ENCODE peak calls at places on chromosome 15, in four cellular contexts. Y is uterus, N is B cell, S is AG10803. W is an unnamed sample.

GRCh38 chr15:67746022-67746421 is 79.3 kb upstream of the SKOR1 start:
- DNase-seq in Y (no peak), N (no peak), S (peak), W (no peak)

GRCh38 chr15:82849556-82850241 is 40.3 kb downstream of the WHAMM start:
- DNase-seq in Y (peak), N (peak), S (peak), W (peak)

GRCh38 chr15:79339588-79340314 is 28.8 kb downstream of the TMED3 start:
- DNase-seq in Y (no peak), N (peak), S (peak), W (peak)

GRCh38 chr15:63940956-63941620 is 105.2 kb downstream of the DAPK2 start:
- DNase-seq in Y (no peak), N (no peak), S (no peak), W (no peak)

GRCh38 chr15:69085325-69086081 is 71.0 kb downstream of the NOX5 start:
- DNase-seq in Y (no peak), N (no peak), S (no peak), W (no peak)

GRCh38 chr15:88120021-88120420 is 136.5 kb downstream of the NTRK3 start:
- DNase-seq in Y (no peak), N (no peak), S (no peak), W (no peak)

GRCh38 chr15:70062321-70062956 is 35.3 kb downstream of the TLE3 start:
- DNase-seq in Y (peak), N (no peak), S (peak), W (no peak)

GRCh38 chr15:78675617-78676360 is 34.8 kb upstream of the CHRNB4 start:
- DNase-seq in Y (no peak), N (no peak), S (no peak), W (no peak)

GRCh38 chr15:52407374-52407773 is 111.8 kb upstream of the MYO5C start:
- DNase-seq in Y (no peak), N (no peak), S (no peak), W (no peak)

GRCh38 chr15:40045572-40046217 is 6.7 kb upstream of the SRP14 start:
- DNase-seq in Y (no peak), N (no peak), S (no peak), W (no peak)

GRCh38 chr15:84953136-84953535 is 28.5 kb upstream of the PDE8A start:
- DNase-seq in Y (no peak), N (no peak), S (peak), W (no peak)

DNA sequence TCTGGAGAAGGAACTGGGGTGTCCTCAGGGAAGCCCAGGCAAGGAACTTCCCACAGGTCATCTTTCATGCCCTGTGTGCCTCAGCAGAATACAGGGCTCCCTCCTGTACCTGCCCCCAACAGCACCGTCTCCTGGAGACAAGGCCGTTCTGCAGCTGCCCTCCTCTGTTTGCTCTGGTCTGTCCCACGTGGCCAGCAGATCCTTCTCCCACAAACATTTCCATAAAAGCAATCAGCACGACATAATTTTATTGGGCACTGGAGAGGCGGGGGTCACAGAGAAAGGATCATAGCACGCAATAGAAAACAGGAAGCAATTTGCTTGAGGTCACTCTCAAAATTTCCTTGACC is 29.5 kb downstream of the STARD5 start:
- DNase-seq in Y (no peak), N (no peak), S (no peak), W (no peak)
- TF ChIP-seq CTCF in Y (no peak), N (no peak), S (no peak), W (peak)

GRCh38 chr15:101393172-101393571 is 96.3 kb downstream of the PCSK6 start:
- DNase-seq in Y (no peak), N (no peak), S (no peak), W (no peak)
- TF ChIP-seq CTCF in Y (no peak), N (no peak), S (no peak), W (no peak)

GRCh38 chr15:91950631-91951384 is 97.3 kb downstream of the SLCO3A1 start:
- DNase-seq in Y (no peak), N (no peak), S (peak), W (no peak)
- TF ChIP-seq CTCF in Y (no peak), N (no peak), S (no peak), W (no peak)

DNA sequence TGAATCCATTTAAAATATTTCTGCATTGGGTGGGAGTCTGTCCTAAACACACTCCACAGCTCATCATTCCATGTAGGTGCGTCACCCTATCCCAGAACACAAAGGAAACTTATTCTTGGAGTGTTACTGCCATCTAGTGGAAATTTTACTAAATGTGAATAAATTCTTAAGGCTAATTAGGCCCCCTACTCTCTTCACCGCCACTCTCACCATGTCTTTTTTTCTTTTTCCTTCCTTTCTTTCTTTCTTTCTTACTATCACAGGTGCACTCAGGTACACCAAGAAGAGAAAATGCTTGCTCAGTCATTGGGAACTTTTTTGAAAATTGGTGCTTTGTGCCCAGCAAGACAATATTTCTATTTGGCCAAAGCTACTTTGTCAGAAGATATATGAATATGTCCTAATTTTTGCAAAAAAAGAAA is 26.4 kb upstream of the ATP8B4 start:
- DNase-seq in Y (peak), N (peak), S (peak), W (peak)
- TF ChIP-seq CTCF in Y (peak), N (peak), S (peak), W (no peak)

GRCh38 chr15:96701443-96701842 is 370.9 kb downstream of the NR2F2 start:
- DNase-seq in Y (no peak), N (no peak), S (no peak), W (no peak)
- TF ChIP-seq CTCF in Y (no peak), N (no peak), S (no peak), W (no peak)

GRCh38 chr15:72380743-72381142 is 4.9 kb upstream of the HEXA start:
- DNase-seq in Y (no peak), N (no peak), S (no peak), W (no peak)

GRCh38 chr15:72379856-72380255 is 4.0 kb upstream of the HEXA start:
- DNase-seq in Y (no peak), N (no peak), S (no peak), W (no peak)

GRCh38 chr15:72382146-72382545 is 6.3 kb upstream of the HEXA start:
- DNase-seq in Y (no peak), N (no peak), S (no peak), W (no peak)
- TF ChIP-seq CTCF in Y (no peak), N (peak), S (peak), W (no peak)

GRCh38 chr15:75721923-75722870 is 9.5 kb upstream of the CSPG4 start:
- DNase-seq in Y (peak), N (no peak), S (no peak), W (no peak)

GRCh38 chr15:75723171-75723846 is 10.7 kb upstream of the CSPG4 start:
- DNase-seq in Y (no peak), N (no peak), S (no peak), W (no peak)

GRCh38 chr15:75721462-75721922 is 8.8 kb upstream of the CSPG4 start:
- DNase-seq in Y (peak), N (no peak), S (no peak), W (no peak)

GRCh38 chr15:75720297-75720696 is 7.6 kb upstream of the CSPG4 start:
- DNase-seq in Y (no peak), N (no peak), S (no peak), W (no peak)

DNA sequence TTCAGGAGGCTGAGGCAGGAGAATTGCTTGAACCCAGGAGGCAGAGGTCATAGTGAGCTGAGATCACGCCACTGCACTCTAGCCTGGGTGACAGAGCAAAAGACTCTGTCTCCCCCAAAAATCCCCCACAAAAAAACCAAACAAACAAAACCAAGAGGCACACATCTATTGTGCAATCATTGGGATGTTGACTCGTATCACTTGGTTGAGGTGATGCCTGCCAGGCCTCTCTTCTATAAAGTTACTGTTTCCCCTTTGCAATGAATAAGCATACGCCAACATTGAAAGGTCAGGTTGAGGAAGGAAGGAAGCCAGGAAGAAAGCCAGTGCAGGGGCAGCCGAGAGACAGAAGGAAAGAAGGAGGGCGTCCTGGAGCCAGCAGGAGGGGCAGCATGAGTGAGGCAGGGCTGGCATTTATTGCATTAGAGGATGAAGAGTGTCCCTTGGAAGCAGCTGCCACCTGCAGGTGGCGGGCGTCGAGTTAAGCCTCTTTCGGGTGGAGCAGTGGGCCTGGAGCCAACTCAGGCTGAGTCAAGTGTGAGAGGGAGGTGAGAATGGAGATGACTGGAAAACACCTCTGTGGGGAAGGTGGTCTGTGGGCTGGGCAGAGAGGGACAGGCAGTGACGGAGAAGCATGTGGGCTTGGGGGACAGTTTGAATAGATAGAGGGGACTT is 8.3 kb upstream of the CSPG4 start:
- DNase-seq in Y (peak), N (peak), S (no peak), W (peak)
- TF ChIP-seq CTCF in Y (no peak), N (peak), S (no peak), W (peak)